ENCODE peak calls at places on chromosomes 13 and 19, in five cellular contexts. I, O, C, F and R are unnamed samples.

GRCh38 chr19:47176071-47176626 is 45.5 kb downstream of the SAE1 start:
- DNase-seq in I (peak), F (no peak), C (no peak), O (peak), R (no peak)

GRCh38 chr13:25675060-25675459 is 303.3 kb downstream of the ATP8A2 start:
- DNase-seq in O (no peak), F (no peak), C (no peak), I (no peak), R (no peak)

GRCh38 chr13:52455677-52456041 is 381 bp downstream of the CKAP2 start:
- DNase-seq in I (peak), C (peak), F (peak), O (peak), R (peak)

GRCh38 chr19:41421314-41421713 is 5.9 kb downstream of the B3GNT8 start:
- DNase-seq in I (no peak), F (no peak), C (no peak), O (no peak), R (no peak)

GRCh38 chr19:35268546-35269424 is at the start of gene USF2:
- DNase-seq in I (peak), O (peak), C (peak), F (peak), R (peak)

GRCh38 chr13:41723136-41723535 is 237.8 kb downstream of the VWA8 start:
- DNase-seq in F (no peak), I (no peak), O (no peak), C (no peak), R (no peak)

GRCh38 chr19:46186717-46187101 is 38.7 kb downstream of the IGFL2 start:
- DNase-seq in F (no peak), C (no peak), O (no peak), I (no peak), R (no peak)

GRCh38 chr13:32381539-32381938 is 46.4 kb downstream of the N4BP2L1 start:
- DNase-seq in O (peak), C (peak), F (peak), I (peak), R (peak)

GRCh38 chr19:18895038-18895827 is 725 bp downstream of the CERS1 start:
- DNase-seq in C (no peak), O (peak), I (peak), F (no peak), R (peak)

GRCh38 chr13:97413694-97414093 is 20.3 kb upstream of the RAP2A start:
- DNase-seq in F (no peak), C (no peak), I (no peak), O (no peak), R (no peak)

GRCh38 chr19:45913874-45914830 is at the start of gene NANOS2:
- DNase-seq in C (no peak), I (no peak), F (no peak), O (peak), R (peak)

GRCh38 chr19:55117063-55117635 is 288 bp downstream of the PPP1R12C start:
- DNase-seq in C (no peak), O (no peak), F (no peak), I (no peak), R (no peak)

GRCh38 chr19:49691243-49692101 is 556 bp downstream of the CPT1C start:
- DNase-seq in O (peak), I (peak), F (peak), C (no peak), R (no peak)

GRCh38 chr19:44847144-44848035 is 1.3 kb downstream of the NECTIN2 start:
- DNase-seq in F (peak), C (no peak), I (peak), O (peak), R (peak)

GRCh38 chr13:26247608-26248007 is 6.3 kb upstream of the CDK8 start:
- DNase-seq in O (no peak), I (no peak), F (no peak), C (no peak), R (no peak)

GRCh38 chr19:48487944-48488343 is 18.8 kb downstream of the CYTH2 start:
- DNase-seq in C (no peak), O (peak), F (no peak), I (peak), R (no peak)

GRCh38 chr13:94031609-94032008 is 447.9 kb downstream of the DCT start:
- DNase-seq in O (no peak), C (no peak), I (no peak), F (no peak), R (no peak)